ENCODE peak calls at places on chromosomes 1 and 21, in eight cellular contexts. O is vagina, E is endothelial cell of umbilical vein, Z is spleen, R is esophagus muscularis mucosa, B is sigmoid colon, M is prostate gland, P is GM12892. Q is an unnamed sample.

GRCh38 chr1:109115685-109116084 is 1.8 kb downstream of the ELAPOR1 start:
- DNase-seq in O (no peak), E (no peak), Z (no peak), R (no peak), B (no peak), M (no peak), P (no peak), Q (no peak)

GRCh38 chr1:203475012-203475981 is at the start of gene PRELP:
- DNase-seq in O (no peak), E (no peak), Z (peak; percentile 10), R (no peak), B (peak; percentile 94), M (peak; percentile 57), P (no peak), Q (no peak)

GRCh38 chr1:63883494-63884235 is 109.8 kb downstream of the ROR1 start:
- DNase-seq in O (no peak), E (no peak), Z (no peak), R (no peak), B (no peak), M (no peak), P (no peak), Q (no peak)

GRCh38 chr1:34188418-34188817 is 11.7 kb downstream of the C1orf94 start:
- DNase-seq in O (no peak), E (no peak), Z (no peak), R (no peak), B (peak; percentile 21), M (no peak), P (no peak), Q (no peak)

GRCh38 chr1:70034403-70034802 is 171.0 kb downstream of the LRRC40 start:
- DNase-seq in O (no peak), E (peak; percentile 68), Z (no peak), R (no peak), B (no peak), M (no peak), P (no peak), Q (no peak)

GRCh38 chr1:174963547-174964125 is 36.1 kb upstream of the CACYBP start:
- DNase-seq in O (no peak), E (no peak), Z (no peak), R (no peak), B (no peak), M (peak; percentile 42), P (no peak), Q (no peak)

GRCh38 chr1:64469614-64469976 is 334 bp upstream of the CACHD1 start:
- DNase-seq in O (no peak), E (no peak), Z (no peak), R (peak; percentile 86), B (peak; percentile 71), M (peak; percentile 4), P (no peak), Q (no peak)

GRCh38 chr1:46062651-46063319 is 69.6 kb downstream of the PIK3R3 start:
- DNase-seq in O (no peak), E (no peak), Z (no peak), R (no peak), B (no peak), M (no peak), P (no peak), Q (no peak)

GRCh38 chr1:153940756-153941155 is 5.8 kb downstream of the DENND4B start:
- DNase-seq in O (no peak), E (no peak), Z (peak; percentile 73), R (no peak), B (no peak), M (no peak), P (no peak), Q (no peak)

GRCh38 chr21:34844033-34844923 is 175.5 kb downstream of the CLIC6 start:
- DNase-seq in O (no peak), E (no peak), Z (no peak), R (no peak), B (peak; percentile 87), M (no peak), P (no peak), Q (no peak)

GRCh38 chr1:38183094-38183493 is 136.5 kb upstream of the POU3F1 start:
- DNase-seq in O (no peak), E (no peak), Z (no peak), R (no peak), B (no peak), M (no peak), P (no peak), Q (no peak)

GRCh38 chr1:44330935-44331334 is 24.1 kb downstream of the ERI3 start:
- DNase-seq in O (no peak), E (no peak), Z (no peak), R (no peak), B (no peak), M (no peak), P (no peak), Q (no peak)

GRCh38 chr1:44333373-44333772 is 21.7 kb downstream of the ERI3 start:
- DNase-seq in O (no peak), E (no peak), Z (no peak), R (no peak), B (no peak), M (no peak), P (no peak), Q (no peak)

GRCh38 chr1:44334968-44335367 is 20.1 kb downstream of the ERI3 start:
- DNase-seq in O (no peak), E (no peak), Z (no peak), R (no peak), B (no peak), M (no peak), P (no peak), Q (no peak)

GRCh38 chr1:44328767-44329416 is 26.2 kb downstream of the ERI3 start:
- DNase-seq in O (no peak), E (no peak), Z (no peak), R (no peak), B (no peak), M (no peak), P (no peak), Q (no peak)

GRCh38 chr1:44332505-44332904 is 22.6 kb downstream of the ERI3 start:
- DNase-seq in O (no peak), E (no peak), Z (no peak), R (no peak), B (no peak), M (no peak), P (no peak), Q (no peak)
- TF ChIP-seq POLR2AphosphoS5 in O (no peak), E (no peak), Z (no peak), R (no peak), B (no peak), M (no peak), P (no peak), Q (no peak)

GRCh38 chr1:235069171-235069570 is 59.5 kb downstream of the TOMM20 start:
- DNase-seq in O (no peak), E (no peak), Z (no peak), R (no peak), B (no peak), M (no peak), P (no peak), Q (no peak)

GRCh38 chr1:235070819-235071218 is 57.8 kb downstream of the TOMM20 start:
- DNase-seq in O (no peak), E (no peak), Z (no peak), R (no peak), B (no peak), M (no peak), P (no peak), Q (no peak)

GRCh38 chr1:235069577-235070563 is 58.8 kb downstream of the TOMM20 start:
- DNase-seq in O (no peak), E (no peak), Z (peak; percentile 66), R (no peak), B (peak; percentile 78), M (peak; percentile 78), P (no peak), Q (no peak)

GRCh38 chr1:235067396-235068154 is 61.1 kb downstream of the TOMM20 start:
- DNase-seq in O (peak; percentile 98), E (no peak), Z (no peak), R (peak; percentile 94), B (peak; percentile 91), M (peak; percentile 90), P (no peak), Q (no peak)

GRCh38 chr1:235068155-235069121 is 60.2 kb downstream of the TOMM20 start:
- DNase-seq in O (no peak), E (no peak), Z (no peak), R (no peak), B (no peak), M (peak; percentile 87), P (no peak), Q (no peak)
- TF ChIP-seq POLR2AphosphoS5 in O (no peak), E (no peak), Z (no peak), R (no peak), B (no peak), M (peak; percentile 20), P (no peak), Q (no peak)

GRCh38 chr21:44911384-44912157 is 9.1 kb downstream of the ITGB2 start:
- DNase-seq in O (no peak), E (peak; percentile 71), Z (peak; percentile 93), R (no peak), B (peak; percentile 88), M (peak; percentile 85), P (peak; percentile 63), Q (peak; percentile 79)
- TF ChIP-seq POLR2AphosphoS5 in O (no peak), E (no peak), Z (peak; percentile 69), R (peak; percentile 26), B (no peak), M (peak; percentile 78), P (no peak), Q (no peak)

GRCh38 chr1:40393173-40393572 is 19.6 kb downstream of the SMAP2 start:
- DNase-seq in O (no peak), E (no peak), Z (peak; percentile 79), R (no peak), B (no peak), M (no peak), P (no peak), Q (no peak)

GRCh38 chr1:40395211-40396175 is 22.0 kb downstream of the SMAP2 start:
- DNase-seq in O (no peak), E (no peak), Z (no peak), R (no peak), B (no peak), M (no peak), P (no peak), Q (no peak)

GRCh38 chr1:40396420-40396819 is 22.9 kb downstream of the SMAP2 start:
- DNase-seq in O (no peak), E (no peak), Z (no peak), R (no peak), B (no peak), M (no peak), P (no peak), Q (no peak)

GRCh38 chr1:40392206-40392605 is 18.7 kb downstream of the SMAP2 start:
- DNase-seq in O (no peak), E (no peak), Z (no peak), R (no peak), B (no peak), M (no peak), P (no peak), Q (no peak)

DNA sequence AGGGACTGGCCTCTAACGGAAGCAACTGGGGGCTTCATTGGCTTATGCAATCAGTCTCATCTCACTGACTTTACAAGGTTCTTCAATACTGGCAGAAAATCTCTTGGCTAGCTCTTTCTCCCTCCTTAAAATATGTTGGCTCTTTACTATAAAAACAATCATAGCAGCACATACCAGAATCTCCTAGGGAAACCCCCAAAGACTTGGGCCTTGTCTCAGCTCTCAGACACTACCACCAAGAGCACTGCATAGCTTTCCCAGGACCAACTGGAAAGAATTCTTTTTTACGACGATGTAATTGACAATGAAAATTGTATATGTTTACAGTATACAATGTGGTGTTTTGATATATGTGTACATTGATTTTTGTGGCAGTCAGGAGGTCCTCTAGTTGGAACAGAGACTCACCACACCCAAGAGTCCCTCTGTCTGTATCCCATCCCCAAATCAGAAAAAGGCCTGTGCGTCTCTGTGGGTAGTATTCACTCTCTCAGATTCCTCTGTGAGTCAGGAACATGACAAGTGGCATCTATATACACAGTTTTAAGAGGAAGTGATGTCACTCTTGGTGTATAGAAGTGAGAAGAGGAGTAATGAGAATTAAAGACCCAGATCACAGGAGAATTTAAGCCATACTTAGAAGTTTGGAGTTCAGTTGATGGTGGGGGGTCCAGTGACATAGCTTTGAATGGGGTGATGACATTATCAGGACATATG is 21.1 kb downstream of the SMAP2 start:
- DNase-seq in O (no peak), E (no peak), Z (no peak), R (no peak), B (no peak), M (no peak), P (no peak), Q (no peak)
- TF ChIP-seq POLR2AphosphoS5 in O (no peak), E (no peak), Z (no peak), R (no peak), B (no peak), M (no peak), P (peak; percentile 65), Q (peak; percentile 69)